ENCODE peak calls at places on chromosomes 16 and 17, in five cellular contexts. One of them, this sample, is unnamed.

GRCh38 chr16:47055136-47055885 is 81.8 kb upstream of the DNAJA2 start:
- DNase-seq in fibroblast of pulmonary artery: no peak
- DNase-seq in lower lobe of right lung: no peak
- DNase-seq in endothelial cell: no peak
- DNase-seq in GM20000: no peak
- DNase-seq in this sample: no peak

GRCh38 chr17:50865060-50865867 is 890 bp downstream of the TOB1 start:
- DNase-seq in lower lobe of right lung: peak
- DNase-seq in endothelial cell: peak
- DNase-seq in GM20000: peak
- DNase-seq in fibroblast of pulmonary artery: peak
- DNase-seq in this sample: peak

GRCh38 chr16:86510465-86511261 is at the start of gene FOXF1:
- DNase-seq in lower lobe of right lung: no peak
- DNase-seq in GM20000: no peak
- DNase-seq in endothelial cell: no peak
- DNase-seq in fibroblast of pulmonary artery: peak
- DNase-seq in this sample: peak

GRCh38 chr16:88920618-88921602 is 54.5 kb upstream of the PABPN1L start:
- DNase-seq in endothelial cell: peak
- DNase-seq in GM20000: peak
- DNase-seq in lower lobe of right lung: peak
- DNase-seq in fibroblast of pulmonary artery: peak
- DNase-seq in this sample: peak

GRCh38 chr17:78496311-78496710 is 80.9 kb downstream of the DNAH17 start:
- DNase-seq in fibroblast of pulmonary artery: no peak
- DNase-seq in GM20000: no peak
- DNase-seq in endothelial cell: no peak
- DNase-seq in lower lobe of right lung: no peak
- DNase-seq in this sample: no peak

GRCh38 chr16:24036614-24037013 is 200.8 kb downstream of the PRKCB start:
- DNase-seq in fibroblast of pulmonary artery: peak
- DNase-seq in lower lobe of right lung: no peak
- DNase-seq in endothelial cell: peak
- DNase-seq in GM20000: peak
- DNase-seq in this sample: peak

GRCh38 chr16:80804451-80805383 is at the start of gene CDYL2:
- DNase-seq in fibroblast of pulmonary artery: peak
- DNase-seq in endothelial cell: no peak
- DNase-seq in GM20000: peak
- DNase-seq in lower lobe of right lung: peak
- DNase-seq in this sample: peak

GRCh38 chr17:57154896-57155295 is 69.8 kb downstream of the AKAP1 start:
- DNase-seq in fibroblast of pulmonary artery: no peak
- DNase-seq in endothelial cell: no peak
- DNase-seq in GM20000: no peak
- DNase-seq in lower lobe of right lung: no peak
- DNase-seq in this sample: no peak

GRCh38 chr16:56600398-56600999 is 7.9 kb upstream of the MT2A start:
- DNase-seq in lower lobe of right lung: no peak
- DNase-seq in endothelial cell: peak
- DNase-seq in GM20000: peak
- DNase-seq in fibroblast of pulmonary artery: peak
- DNase-seq in this sample: peak

GRCh38 chr17:43760254-43760852 is 1.8 kb upstream of the SOST start:
- DNase-seq in lower lobe of right lung: peak
- DNase-seq in fibroblast of pulmonary artery: peak
- DNase-seq in GM20000: peak
- DNase-seq in endothelial cell: peak
- DNase-seq in this sample: peak

GRCh38 chr16:22787456-22788189 is 26.3 kb upstream of the HS3ST2 start:
- DNase-seq in fibroblast of pulmonary artery: no peak
- DNase-seq in lower lobe of right lung: no peak
- DNase-seq in endothelial cell: no peak
- DNase-seq in GM20000: no peak
- DNase-seq in this sample: peak

GRCh38 chr17:42438600-42439567 is 15.8 kb upstream of the CAVIN1 start:
- DNase-seq in lower lobe of right lung: peak
- DNase-seq in GM20000: no peak
- DNase-seq in endothelial cell: no peak
- DNase-seq in fibroblast of pulmonary artery: peak
- DNase-seq in this sample: no peak

GRCh38 chr16:66874079-66874775 is 6.1 kb upstream of the PDP2 start:
- DNase-seq in fibroblast of pulmonary artery: peak
- DNase-seq in lower lobe of right lung: no peak
- DNase-seq in GM20000: no peak
- DNase-seq in endothelial cell: no peak
- DNase-seq in this sample: no peak

GRCh38 chr17:77723909-77724875 is 234.3 kb upstream of the TNRC6C start:
- DNase-seq in GM20000: no peak
- DNase-seq in fibroblast of pulmonary artery: no peak
- DNase-seq in endothelial cell: no peak
- DNase-seq in lower lobe of right lung: no peak
- DNase-seq in this sample: no peak

GRCh38 chr16:12971216-12971615 is 69.8 kb downstream of the SHISA9 start:
- DNase-seq in fibroblast of pulmonary artery: no peak
- DNase-seq in lower lobe of right lung: no peak
- DNase-seq in endothelial cell: no peak
- DNase-seq in GM20000: no peak
- DNase-seq in this sample: peak

GRCh38 chr17:46770818-46771600 is 47.5 kb downstream of the WNT3 start:
- DNase-seq in endothelial cell: peak
- DNase-seq in lower lobe of right lung: peak
- DNase-seq in GM20000: peak
- DNase-seq in fibroblast of pulmonary artery: peak
- DNase-seq in this sample: peak

GRCh38 chr16:60907645-60908044 is 1128.6 kb downstream of the CDH8 start:
- DNase-seq in GM20000: no peak
- DNase-seq in fibroblast of pulmonary artery: no peak
- DNase-seq in lower lobe of right lung: no peak
- DNase-seq in endothelial cell: no peak
- DNase-seq in this sample: no peak

DNA sequence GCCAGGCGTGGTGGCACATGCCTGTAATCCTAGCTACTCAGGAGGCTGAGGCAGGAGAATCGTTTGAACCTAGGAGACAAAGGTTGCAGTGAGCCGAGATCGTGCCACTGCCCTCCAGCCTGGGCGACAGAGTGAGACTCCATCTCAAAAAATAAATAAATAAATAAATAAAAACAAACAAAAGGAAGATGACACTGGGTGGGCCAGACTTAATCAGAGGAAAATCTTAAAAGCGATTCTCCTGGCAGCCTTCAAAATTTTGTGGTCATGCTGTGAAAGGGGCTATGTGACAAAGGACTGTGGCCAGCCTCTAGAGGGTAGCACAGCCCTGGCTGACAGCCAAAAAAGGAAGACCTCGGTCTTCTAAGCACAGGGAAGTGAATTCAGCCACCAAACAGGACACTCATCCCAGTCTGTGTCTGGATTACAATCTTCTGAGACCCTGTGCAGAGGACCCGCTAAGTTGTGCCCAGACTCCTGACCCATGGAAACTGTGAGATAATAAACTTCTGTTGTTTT is 391.1 kb downstream of the CNTNAP4 start:
- DNase-seq in lower lobe of right lung: no peak
- DNase-seq in fibroblast of pulmonary artery: no peak
- DNase-seq in endothelial cell: peak
- DNase-seq in GM20000: peak
- DNase-seq in this sample: peak
- TF ChIP-seq CTCF in lower lobe of right lung: no peak
- TF ChIP-seq CTCF in fibroblast of pulmonary artery: no peak
- TF ChIP-seq CTCF in endothelial cell: no peak
- TF ChIP-seq CTCF in GM20000: no peak
- TF ChIP-seq CTCF in this sample: no peak

DNA sequence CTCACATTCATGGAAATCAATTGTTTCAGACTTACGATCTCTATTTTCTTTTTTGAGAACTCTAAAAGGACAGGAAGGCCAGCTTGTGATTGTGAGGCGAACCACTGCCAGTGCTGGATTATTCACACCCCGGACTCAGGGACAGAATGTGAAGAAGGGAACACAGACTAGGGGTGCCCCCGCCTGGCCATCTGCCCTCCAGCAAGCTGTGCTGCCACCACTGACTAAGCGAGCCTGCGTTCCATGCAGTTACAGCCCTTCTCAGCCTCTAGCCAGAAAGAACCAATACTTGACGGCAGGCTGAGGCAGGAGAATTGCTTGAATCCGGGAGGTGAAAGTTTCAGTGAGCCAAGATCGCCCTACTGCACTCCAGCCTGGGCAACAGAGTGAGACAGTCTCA is 2.8 kb downstream of the HAGH start:
- DNase-seq in endothelial cell: peak
- DNase-seq in lower lobe of right lung: no peak
- DNase-seq in GM20000: peak
- DNase-seq in fibroblast of pulmonary artery: peak
- DNase-seq in this sample: peak
- TF ChIP-seq CTCF in endothelial cell: no peak
- TF ChIP-seq CTCF in lower lobe of right lung: no peak
- TF ChIP-seq CTCF in GM20000: no peak
- TF ChIP-seq CTCF in fibroblast of pulmonary artery: peak
- TF ChIP-seq CTCF in this sample: peak

GRCh38 chr16:58110590-58111330 is 18.4 kb downstream of the CFAP20 start:
- DNase-seq in endothelial cell: no peak
- DNase-seq in fibroblast of pulmonary artery: no peak
- DNase-seq in GM20000: no peak
- DNase-seq in lower lobe of right lung: no peak
- DNase-seq in this sample: peak

GRCh38 chr16:58109330-58109729 is 19.9 kb downstream of the CFAP20 start:
- DNase-seq in GM20000: no peak
- DNase-seq in lower lobe of right lung: no peak
- DNase-seq in fibroblast of pulmonary artery: no peak
- DNase-seq in endothelial cell: no peak
- DNase-seq in this sample: no peak

GRCh38 chr16:58109881-58110280 is 19.3 kb downstream of the CFAP20 start:
- DNase-seq in fibroblast of pulmonary artery: no peak
- DNase-seq in endothelial cell: no peak
- DNase-seq in GM20000: no peak
- DNase-seq in lower lobe of right lung: no peak
- DNase-seq in this sample: no peak

GRCh38 chr16:58105619-58106018 is 23.6 kb downstream of the CFAP20 start:
- DNase-seq in GM20000: no peak
- DNase-seq in fibroblast of pulmonary artery: no peak
- DNase-seq in endothelial cell: no peak
- DNase-seq in lower lobe of right lung: no peak
- DNase-seq in this sample: no peak

DNA sequence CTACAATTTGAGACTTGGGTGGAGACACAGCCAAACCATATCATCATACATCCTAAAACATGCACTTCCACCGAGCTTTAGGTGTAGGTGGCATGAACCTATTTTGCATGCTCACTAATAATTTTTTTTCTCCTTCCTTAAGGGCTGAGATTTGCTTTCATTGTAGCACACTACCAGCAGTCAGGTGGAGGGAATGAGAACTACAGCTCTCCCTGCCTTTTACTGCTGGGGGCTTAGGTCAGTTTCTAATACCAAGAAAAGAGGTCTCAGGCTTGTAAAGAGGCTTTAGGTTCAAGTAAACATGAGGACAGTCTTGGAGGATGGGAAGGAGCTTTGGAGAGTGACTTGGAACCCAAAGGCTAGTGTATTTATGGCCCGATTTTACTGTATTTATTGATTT is 22.0 kb downstream of the CFAP20 start:
- DNase-seq in lower lobe of right lung: no peak
- DNase-seq in endothelial cell: no peak
- DNase-seq in GM20000: no peak
- DNase-seq in fibroblast of pulmonary artery: no peak
- DNase-seq in this sample: no peak
- TF ChIP-seq CTCF in lower lobe of right lung: no peak
- TF ChIP-seq CTCF in endothelial cell: no peak
- TF ChIP-seq CTCF in GM20000: no peak
- TF ChIP-seq CTCF in fibroblast of pulmonary artery: peak
- TF ChIP-seq CTCF in this sample: no peak

DNA sequence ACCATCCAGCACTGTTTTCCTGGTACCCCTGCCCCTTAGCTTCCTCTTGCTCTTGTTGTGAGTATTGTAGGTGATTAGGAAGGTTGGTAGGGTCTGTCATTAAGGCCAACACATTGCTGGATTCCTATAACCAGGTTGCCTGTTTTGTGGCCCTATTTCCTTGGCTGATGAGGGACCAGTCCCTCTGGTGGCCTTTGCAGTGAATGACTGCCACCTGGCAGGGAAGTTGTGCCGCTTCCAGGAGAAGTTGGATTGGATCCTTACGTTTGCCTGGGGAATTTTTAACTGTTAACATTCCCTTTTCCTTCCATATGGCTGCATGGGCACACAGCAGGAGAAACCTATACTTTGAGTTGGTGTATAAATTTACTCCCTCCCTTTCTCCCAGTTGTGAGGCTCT is 32.4 kb downstream of the LCMT1 start:
- DNase-seq in fibroblast of pulmonary artery: no peak
- DNase-seq in GM20000: no peak
- DNase-seq in lower lobe of right lung: no peak
- DNase-seq in endothelial cell: peak
- DNase-seq in this sample: peak
- TF ChIP-seq CTCF in fibroblast of pulmonary artery: peak
- TF ChIP-seq CTCF in GM20000: no peak
- TF ChIP-seq CTCF in lower lobe of right lung: no peak
- TF ChIP-seq CTCF in endothelial cell: peak
- TF ChIP-seq CTCF in this sample: peak

GRCh38 chr16:75244225-75244792 is 7.1 kb downstream of the BCAR1 start:
- DNase-seq in fibroblast of pulmonary artery: peak
- DNase-seq in endothelial cell: no peak
- DNase-seq in GM20000: no peak
- DNase-seq in lower lobe of right lung: peak
- DNase-seq in this sample: no peak
- TF ChIP-seq CTCF in fibroblast of pulmonary artery: no peak
- TF ChIP-seq CTCF in endothelial cell: no peak
- TF ChIP-seq CTCF in GM20000: no peak
- TF ChIP-seq CTCF in lower lobe of right lung: no peak
- TF ChIP-seq CTCF in this sample: no peak

DNA sequence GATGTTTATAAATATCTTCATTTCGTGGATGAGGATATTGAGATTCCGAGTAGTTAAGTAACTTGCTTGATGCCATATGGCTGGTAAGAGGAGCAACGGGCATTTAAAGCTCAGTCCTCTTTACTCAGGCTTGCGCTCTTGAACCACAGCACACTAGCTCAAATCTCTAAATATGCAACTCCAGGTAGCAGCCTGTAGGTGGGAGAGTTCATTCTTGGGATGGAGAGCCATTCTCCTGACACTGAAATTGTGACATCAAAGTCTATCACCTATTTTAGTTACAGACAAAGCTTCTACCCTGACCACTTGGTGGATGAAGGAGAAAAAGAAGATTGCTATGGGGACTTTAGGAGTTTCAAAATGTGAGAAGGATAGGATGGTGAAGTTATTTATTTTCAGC is 118.1 kb upstream of the CA10 start:
- DNase-seq in fibroblast of pulmonary artery: no peak
- DNase-seq in endothelial cell: no peak
- DNase-seq in lower lobe of right lung: no peak
- DNase-seq in GM20000: no peak
- DNase-seq in this sample: no peak
- TF ChIP-seq CTCF in fibroblast of pulmonary artery: no peak
- TF ChIP-seq CTCF in endothelial cell: no peak
- TF ChIP-seq CTCF in lower lobe of right lung: no peak
- TF ChIP-seq CTCF in GM20000: no peak
- TF ChIP-seq CTCF in this sample: no peak

GRCh38 chr17:80790021-80790765 is 201.4 kb upstream of the CHMP6 start:
- DNase-seq in GM20000: peak
- DNase-seq in endothelial cell: no peak
- DNase-seq in lower lobe of right lung: no peak
- DNase-seq in fibroblast of pulmonary artery: peak
- DNase-seq in this sample: peak
- TF ChIP-seq CTCF in GM20000: no peak
- TF ChIP-seq CTCF in endothelial cell: no peak
- TF ChIP-seq CTCF in lower lobe of right lung: no peak
- TF ChIP-seq CTCF in fibroblast of pulmonary artery: no peak
- TF ChIP-seq CTCF in this sample: no peak

This sample was measured in A673.